ENCODE peak calls at places on chromosome 7, in nine cellular contexts. One of them, this sample, is unnamed.
A peak's percentile ranks its signal among the peaks of the same experiment; 100 is the strongest.

GRCh38 chr7:5450549-5451327 is 27.1 kb upstream of the TNRC18 start:
- DNase-seq in T47D: no peak
- DNase-seq in aorta: peak; percentile 66
- DNase-seq in caudate nucleus: no peak
- DNase-seq in COR-L47: peak; percentile 27
- DNase-seq in NCI-H1417: peak; percentile 55
- DNase-seq in NCI-H460: peak; percentile 47
- DNase-seq in kidney tubule cell: peak; percentile 28
- DNase-seq in stimulated activated CD4-positive, alpha-beta T cell treated with anti-CD3 and anti-CD28 coated beads, TNF-alpha, amount 100 ng/mL, for 1 hour: peak; percentile 28
- DNase-seq in this sample: peak; percentile 81

GRCh38 chr7:156781972-156782371 is 111.0 kb downstream of the LMBR1 start:
- DNase-seq in NCI-H1417: no peak
- DNase-seq in stimulated activated CD4-positive, alpha-beta T cell treated with anti-CD3 and anti-CD28 coated beads, TNF-alpha, amount 100 ng/mL, for 1 hour: no peak
- DNase-seq in NCI-H460: no peak
- DNase-seq in aorta: no peak
- DNase-seq in caudate nucleus: no peak
- DNase-seq in COR-L47: no peak
- DNase-seq in kidney tubule cell: no peak
- DNase-seq in T47D: no peak
- DNase-seq in this sample: no peak

GRCh38 chr7:114789161-114789560 is 132.7 kb upstream of the MDFIC start:
- DNase-seq in COR-L47: no peak
- DNase-seq in aorta: no peak
- DNase-seq in stimulated activated CD4-positive, alpha-beta T cell treated with anti-CD3 and anti-CD28 coated beads, TNF-alpha, amount 100 ng/mL, for 1 hour: no peak
- DNase-seq in NCI-H1417: no peak
- DNase-seq in T47D: no peak
- DNase-seq in caudate nucleus: no peak
- DNase-seq in kidney tubule cell: no peak
- DNase-seq in NCI-H460: no peak
- DNase-seq in this sample: no peak

GRCh38 chr7:155363146-155363539 is 65.5 kb downstream of the INSIG1 start:
- DNase-seq in caudate nucleus: no peak
- DNase-seq in NCI-H1417: no peak
- DNase-seq in NCI-H460: no peak
- DNase-seq in stimulated activated CD4-positive, alpha-beta T cell treated with anti-CD3 and anti-CD28 coated beads, TNF-alpha, amount 100 ng/mL, for 1 hour: no peak
- DNase-seq in T47D: no peak
- DNase-seq in kidney tubule cell: no peak
- DNase-seq in aorta: peak; percentile 29
- DNase-seq in COR-L47: no peak
- DNase-seq in this sample: no peak

GRCh38 chr7:112422842-112423496 is 27.3 kb upstream of the IFRD1 start:
- DNase-seq in COR-L47: peak; percentile 51
- DNase-seq in NCI-H1417: peak; percentile 76
- DNase-seq in kidney tubule cell: peak; percentile 86
- DNase-seq in stimulated activated CD4-positive, alpha-beta T cell treated with anti-CD3 and anti-CD28 coated beads, TNF-alpha, amount 100 ng/mL, for 1 hour: no peak
- DNase-seq in aorta: peak; percentile 90
- DNase-seq in NCI-H460: peak; percentile 89
- DNase-seq in caudate nucleus: no peak
- DNase-seq in T47D: no peak
- DNase-seq in this sample: peak; percentile 78

GRCh38 chr7:66296-66695 is 126.1 kb upstream of the FAM20C start:
- DNase-seq in caudate nucleus: no peak
- DNase-seq in COR-L47: no peak
- DNase-seq in T47D: no peak
- DNase-seq in stimulated activated CD4-positive, alpha-beta T cell treated with anti-CD3 and anti-CD28 coated beads, TNF-alpha, amount 100 ng/mL, for 1 hour: no peak
- DNase-seq in NCI-H1417: no peak
- DNase-seq in NCI-H460: no peak
- DNase-seq in kidney tubule cell: no peak
- DNase-seq in aorta: no peak
- DNase-seq in this sample: peak; percentile 45

GRCh38 chr7:2287742-2288141 is 26.5 kb downstream of the SNX8 start:
- DNase-seq in NCI-H460: no peak
- DNase-seq in COR-L47: no peak
- DNase-seq in kidney tubule cell: no peak
- DNase-seq in T47D: no peak
- DNase-seq in aorta: no peak
- DNase-seq in stimulated activated CD4-positive, alpha-beta T cell treated with anti-CD3 and anti-CD28 coated beads, TNF-alpha, amount 100 ng/mL, for 1 hour: no peak
- DNase-seq in caudate nucleus: no peak
- DNase-seq in NCI-H1417: no peak
- DNase-seq in this sample: no peak

GRCh38 chr7:103691291-103691690 is 245.3 kb upstream of the SLC26A5 start:
- DNase-seq in kidney tubule cell: no peak
- DNase-seq in stimulated activated CD4-positive, alpha-beta T cell treated with anti-CD3 and anti-CD28 coated beads, TNF-alpha, amount 100 ng/mL, for 1 hour: no peak
- DNase-seq in NCI-H1417: peak; percentile 67
- DNase-seq in aorta: no peak
- DNase-seq in COR-L47: no peak
- DNase-seq in caudate nucleus: no peak
- DNase-seq in NCI-H460: no peak
- DNase-seq in T47D: no peak
- DNase-seq in this sample: no peak

GRCh38 chr7:33447980-33448379 is 318.6 kb downstream of the BBS9 start:
- DNase-seq in kidney tubule cell: no peak
- DNase-seq in aorta: no peak
- DNase-seq in stimulated activated CD4-positive, alpha-beta T cell treated with anti-CD3 and anti-CD28 coated beads, TNF-alpha, amount 100 ng/mL, for 1 hour: no peak
- DNase-seq in NCI-H1417: no peak
- DNase-seq in NCI-H460: no peak
- DNase-seq in caudate nucleus: no peak
- DNase-seq in T47D: no peak
- DNase-seq in COR-L47: no peak
- DNase-seq in this sample: no peak

GRCh38 chr7:28939367-28939766 is 18.8 kb downstream of the TRIL start:
- DNase-seq in T47D: no peak
- DNase-seq in kidney tubule cell: no peak
- DNase-seq in COR-L47: no peak
- DNase-seq in NCI-H460: no peak
- DNase-seq in aorta: no peak
- DNase-seq in stimulated activated CD4-positive, alpha-beta T cell treated with anti-CD3 and anti-CD28 coated beads, TNF-alpha, amount 100 ng/mL, for 1 hour: no peak
- DNase-seq in caudate nucleus: no peak
- DNase-seq in NCI-H1417: peak; percentile 41
- DNase-seq in this sample: no peak

GRCh38 chr7:116501425-116502167 is 2.1 kb downstream of the CAV2 start:
- DNase-seq in caudate nucleus: no peak
- DNase-seq in T47D: no peak
- DNase-seq in kidney tubule cell: peak; percentile 42
- DNase-seq in NCI-H1417: no peak
- DNase-seq in COR-L47: no peak
- DNase-seq in aorta: no peak
- DNase-seq in stimulated activated CD4-positive, alpha-beta T cell treated with anti-CD3 and anti-CD28 coated beads, TNF-alpha, amount 100 ng/mL, for 1 hour: no peak
- DNase-seq in NCI-H460: no peak
- DNase-seq in this sample: no peak

GRCh38 chr7:71733108-71733870 is 601.3 kb downstream of the GALNT17 start:
- DNase-seq in stimulated activated CD4-positive, alpha-beta T cell treated with anti-CD3 and anti-CD28 coated beads, TNF-alpha, amount 100 ng/mL, for 1 hour: peak; percentile 46
- DNase-seq in aorta: peak; percentile 81
- DNase-seq in caudate nucleus: peak; percentile 47
- DNase-seq in NCI-H460: peak; percentile 83
- DNase-seq in COR-L47: peak; percentile 35
- DNase-seq in T47D: peak; percentile 78
- DNase-seq in kidney tubule cell: peak; percentile 67
- DNase-seq in NCI-H1417: peak; percentile 61
- DNase-seq in this sample: peak; percentile 86

GRCh38 chr7:122145937-122146336 is 1.9 kb upstream of the AASS start:
- DNase-seq in aorta: no peak
- DNase-seq in kidney tubule cell: no peak
- DNase-seq in T47D: no peak
- DNase-seq in stimulated activated CD4-positive, alpha-beta T cell treated with anti-CD3 and anti-CD28 coated beads, TNF-alpha, amount 100 ng/mL, for 1 hour: no peak
- DNase-seq in COR-L47: no peak
- DNase-seq in caudate nucleus: no peak
- DNase-seq in NCI-H460: no peak
- DNase-seq in NCI-H1417: no peak
- DNase-seq in this sample: no peak

GRCh38 chr7:11191574-11192220 is 218.0 kb downstream of the PHF14 start:
- DNase-seq in caudate nucleus: no peak
- DNase-seq in COR-L47: no peak
- DNase-seq in T47D: no peak
- DNase-seq in stimulated activated CD4-positive, alpha-beta T cell treated with anti-CD3 and anti-CD28 coated beads, TNF-alpha, amount 100 ng/mL, for 1 hour: no peak
- DNase-seq in NCI-H460: no peak
- DNase-seq in NCI-H1417: peak; percentile 23
- DNase-seq in kidney tubule cell: no peak
- DNase-seq in aorta: no peak
- DNase-seq in this sample: no peak

GRCh38 chr7:90599892-90600555 is 3.9 kb downstream of the CDK14 start:
- DNase-seq in T47D: no peak
- DNase-seq in NCI-H1417: peak; percentile 63
- DNase-seq in COR-L47: no peak
- DNase-seq in aorta: no peak
- DNase-seq in stimulated activated CD4-positive, alpha-beta T cell treated with anti-CD3 and anti-CD28 coated beads, TNF-alpha, amount 100 ng/mL, for 1 hour: no peak
- DNase-seq in caudate nucleus: no peak
- DNase-seq in kidney tubule cell: no peak
- DNase-seq in NCI-H460: no peak
- DNase-seq in this sample: no peak

GRCh38 chr7:157970744-157971143 is 616.9 kb downstream of the PTPRN2 start:
- DNase-seq in caudate nucleus: no peak
- DNase-seq in T47D: no peak
- DNase-seq in kidney tubule cell: no peak
- DNase-seq in aorta: no peak
- DNase-seq in NCI-H460: no peak
- DNase-seq in NCI-H1417: no peak
- DNase-seq in COR-L47: no peak
- DNase-seq in stimulated activated CD4-positive, alpha-beta T cell treated with anti-CD3 and anti-CD28 coated beads, TNF-alpha, amount 100 ng/mL, for 1 hour: no peak
- DNase-seq in this sample: no peak

GRCh38 chr7:130275826-130276291 is 9.2 kb downstream of the CPA2 start:
- DNase-seq in NCI-H1417: peak; percentile 68
- DNase-seq in kidney tubule cell: peak; percentile 34
- DNase-seq in stimulated activated CD4-positive, alpha-beta T cell treated with anti-CD3 and anti-CD28 coated beads, TNF-alpha, amount 100 ng/mL, for 1 hour: no peak
- DNase-seq in NCI-H460: no peak
- DNase-seq in aorta: no peak
- DNase-seq in caudate nucleus: no peak
- DNase-seq in COR-L47: no peak
- DNase-seq in T47D: no peak
- DNase-seq in this sample: no peak

GRCh38 chr7:149720372-149721083 is 52.9 kb downstream of the ZNF467 start:
- DNase-seq in NCI-H460: peak; percentile 95
- DNase-seq in T47D: no peak
- DNase-seq in COR-L47: no peak
- DNase-seq in stimulated activated CD4-positive, alpha-beta T cell treated with anti-CD3 and anti-CD28 coated beads, TNF-alpha, amount 100 ng/mL, for 1 hour: no peak
- DNase-seq in NCI-H1417: no peak
- DNase-seq in aorta: no peak
- DNase-seq in caudate nucleus: peak; percentile 92
- DNase-seq in kidney tubule cell: peak; percentile 78
- DNase-seq in this sample: peak; percentile 79

GRCh38 chr7:80604436-80604835 is 34.0 kb upstream of the CD36 start:
- DNase-seq in NCI-H1417: no peak
- DNase-seq in aorta: no peak
- DNase-seq in kidney tubule cell: no peak
- DNase-seq in stimulated activated CD4-positive, alpha-beta T cell treated with anti-CD3 and anti-CD28 coated beads, TNF-alpha, amount 100 ng/mL, for 1 hour: no peak
- DNase-seq in COR-L47: no peak
- DNase-seq in caudate nucleus: no peak
- DNase-seq in NCI-H460: no peak
- DNase-seq in T47D: no peak
- DNase-seq in this sample: no peak

GRCh38 chr7:103951311-103951710 is 38.1 kb downstream of the RELN start:
- DNase-seq in caudate nucleus: no peak
- DNase-seq in T47D: no peak
- DNase-seq in stimulated activated CD4-positive, alpha-beta T cell treated with anti-CD3 and anti-CD28 coated beads, TNF-alpha, amount 100 ng/mL, for 1 hour: no peak
- DNase-seq in kidney tubule cell: peak; percentile 80
- DNase-seq in NCI-H1417: no peak
- DNase-seq in aorta: no peak
- DNase-seq in NCI-H460: no peak
- DNase-seq in COR-L47: no peak
- DNase-seq in this sample: no peak

GRCh38 chr7:122412441-122412840 is 107.9 kb upstream of the FEZF1 start:
- DNase-seq in kidney tubule cell: peak; percentile 31
- DNase-seq in aorta: no peak
- DNase-seq in T47D: no peak
- DNase-seq in NCI-H460: no peak
- DNase-seq in NCI-H1417: no peak
- DNase-seq in COR-L47: no peak
- DNase-seq in stimulated activated CD4-positive, alpha-beta T cell treated with anti-CD3 and anti-CD28 coated beads, TNF-alpha, amount 100 ng/mL, for 1 hour: no peak
- DNase-seq in caudate nucleus: no peak
- DNase-seq in this sample: no peak

GRCh38 chr7:3162286-3162685 is 118.6 kb upstream of the CARD11 start:
- DNase-seq in kidney tubule cell: no peak
- DNase-seq in caudate nucleus: no peak
- DNase-seq in COR-L47: no peak
- DNase-seq in aorta: peak; percentile 38
- DNase-seq in NCI-H460: no peak
- DNase-seq in T47D: no peak
- DNase-seq in stimulated activated CD4-positive, alpha-beta T cell treated with anti-CD3 and anti-CD28 coated beads, TNF-alpha, amount 100 ng/mL, for 1 hour: no peak
- DNase-seq in NCI-H1417: no peak
- DNase-seq in this sample: no peak

GRCh38 chr7:101986335-101986734 is 168.9 kb downstream of the CUX1 start:
- DNase-seq in aorta: no peak
- DNase-seq in COR-L47: no peak
- DNase-seq in kidney tubule cell: peak; percentile 19
- DNase-seq in caudate nucleus: no peak
- DNase-seq in T47D: no peak
- DNase-seq in NCI-H460: no peak
- DNase-seq in NCI-H1417: no peak
- DNase-seq in stimulated activated CD4-positive, alpha-beta T cell treated with anti-CD3 and anti-CD28 coated beads, TNF-alpha, amount 100 ng/mL, for 1 hour: no peak
- DNase-seq in this sample: no peak

GRCh38 chr7:55245271-55245723 is 119.8 kb upstream of the LANCL2 start:
- DNase-seq in NCI-H460: peak; percentile 87
- DNase-seq in stimulated activated CD4-positive, alpha-beta T cell treated with anti-CD3 and anti-CD28 coated beads, TNF-alpha, amount 100 ng/mL, for 1 hour: no peak
- DNase-seq in caudate nucleus: no peak
- DNase-seq in NCI-H1417: no peak
- DNase-seq in T47D: no peak
- DNase-seq in kidney tubule cell: peak; percentile 91
- DNase-seq in COR-L47: no peak
- DNase-seq in aorta: no peak
- DNase-seq in this sample: no peak

GRCh38 chr7:29764227-29764626 is 42.1 kb upstream of the WIPF3 start:
- DNase-seq in aorta: no peak
- DNase-seq in caudate nucleus: no peak
- DNase-seq in T47D: peak; percentile 24
- DNase-seq in stimulated activated CD4-positive, alpha-beta T cell treated with anti-CD3 and anti-CD28 coated beads, TNF-alpha, amount 100 ng/mL, for 1 hour: no peak
- DNase-seq in kidney tubule cell: peak; percentile 11
- DNase-seq in NCI-H460: no peak
- DNase-seq in COR-L47: peak; percentile 27
- DNase-seq in NCI-H1417: peak; percentile 61
- DNase-seq in this sample: no peak

GRCh38 chr7:134645935-134646334 is 718 bp upstream of the BPGM start:
- DNase-seq in caudate nucleus: no peak
- DNase-seq in NCI-H1417: no peak
- DNase-seq in stimulated activated CD4-positive, alpha-beta T cell treated with anti-CD3 and anti-CD28 coated beads, TNF-alpha, amount 100 ng/mL, for 1 hour: no peak
- DNase-seq in COR-L47: no peak
- DNase-seq in kidney tubule cell: peak; percentile 30
- DNase-seq in NCI-H460: no peak
- DNase-seq in T47D: no peak
- DNase-seq in aorta: no peak
- DNase-seq in this sample: no peak

GRCh38 chr7:20484366-20484765 is 131.1 kb upstream of the ABCB5 start:
- DNase-seq in NCI-H460: no peak
- DNase-seq in kidney tubule cell: no peak
- DNase-seq in NCI-H1417: no peak
- DNase-seq in aorta: no peak
- DNase-seq in COR-L47: no peak
- DNase-seq in T47D: no peak
- DNase-seq in caudate nucleus: no peak
- DNase-seq in stimulated activated CD4-positive, alpha-beta T cell treated with anti-CD3 and anti-CD28 coated beads, TNF-alpha, amount 100 ng/mL, for 1 hour: no peak
- DNase-seq in this sample: no peak

GRCh38 chr7:35720849-35721248 is 25.9 kb upstream of the HERPUD2 start:
- DNase-seq in caudate nucleus: no peak
- DNase-seq in stimulated activated CD4-positive, alpha-beta T cell treated with anti-CD3 and anti-CD28 coated beads, TNF-alpha, amount 100 ng/mL, for 1 hour: no peak
- DNase-seq in COR-L47: no peak
- DNase-seq in NCI-H1417: no peak
- DNase-seq in T47D: no peak
- DNase-seq in kidney tubule cell: no peak
- DNase-seq in aorta: no peak
- DNase-seq in NCI-H460: no peak
- DNase-seq in this sample: no peak

GRCh38 chr7:28955356-28955722 is 2.8 kb downstream of the TRIL start:
- DNase-seq in NCI-H1417: no peak
- DNase-seq in NCI-H460: no peak
- DNase-seq in stimulated activated CD4-positive, alpha-beta T cell treated with anti-CD3 and anti-CD28 coated beads, TNF-alpha, amount 100 ng/mL, for 1 hour: no peak
- DNase-seq in T47D: no peak
- DNase-seq in kidney tubule cell: no peak
- DNase-seq in caudate nucleus: no peak
- DNase-seq in aorta: no peak
- DNase-seq in COR-L47: no peak
- DNase-seq in this sample: no peak

GRCh38 chr7:98974906-98975816 is 96.8 kb downstream of the TRRAP start:
- DNase-seq in aorta: no peak
- DNase-seq in stimulated activated CD4-positive, alpha-beta T cell treated with anti-CD3 and anti-CD28 coated beads, TNF-alpha, amount 100 ng/mL, for 1 hour: no peak
- DNase-seq in COR-L47: no peak
- DNase-seq in T47D: no peak
- DNase-seq in kidney tubule cell: no peak
- DNase-seq in caudate nucleus: no peak
- DNase-seq in NCI-H1417: no peak
- DNase-seq in NCI-H460: no peak
- DNase-seq in this sample: no peak

GRCh38 chr7:49783446-49783845 is 10.0 kb downstream of the VWC2 start:
- DNase-seq in kidney tubule cell: no peak
- DNase-seq in NCI-H460: no peak
- DNase-seq in NCI-H1417: no peak
- DNase-seq in stimulated activated CD4-positive, alpha-beta T cell treated with anti-CD3 and anti-CD28 coated beads, TNF-alpha, amount 100 ng/mL, for 1 hour: no peak
- DNase-seq in aorta: peak; percentile 54
- DNase-seq in T47D: no peak
- DNase-seq in COR-L47: no peak
- DNase-seq in caudate nucleus: no peak
- DNase-seq in this sample: no peak

This sample was measured in sigmoid colon.